ENCODE peak calls at places on chromosome 18, in nine cellular contexts. One of them, this sample, is unnamed.

GRCh38 chr18:31684279-31685096 is at the start of gene B4GALT6:
- DNase-seq in A549: peak; percentile 47
- DNase-seq in neural crest cell: peak; percentile 61
- DNase-seq in GM23338: peak; percentile 84
- DNase-seq in endothelial cell: peak; percentile 73
- DNase-seq in hepatocyte: peak; percentile 73
- DNase-seq in upper lobe of right lung: peak; percentile 64
- DNase-seq in body of pancreas: peak; percentile 30
- DNase-seq in AG10803: peak; percentile 6
- DNase-seq in this sample: no peak

GRCh38 chr18:26549486-26550435 is 1.4 kb upstream of the KCTD1 start:
- DNase-seq in body of pancreas: peak; percentile 56
- DNase-seq in neural crest cell: peak; percentile 36
- DNase-seq in A549: peak; percentile 72
- DNase-seq in AG10803: peak; percentile 62
- DNase-seq in endothelial cell: peak; percentile 41
- DNase-seq in hepatocyte: peak; percentile 59
- DNase-seq in GM23338: peak; percentile 71
- DNase-seq in upper lobe of right lung: peak; percentile 84
- DNase-seq in this sample: no peak

GRCh38 chr18:33755918-33756590 is 178.0 kb downstream of the ASXL3 start:
- DNase-seq in AG10803: peak; percentile 83
- DNase-seq in neural crest cell: no peak
- DNase-seq in upper lobe of right lung: no peak
- DNase-seq in GM23338: no peak
- DNase-seq in hepatocyte: peak; percentile 73
- DNase-seq in endothelial cell: no peak
- DNase-seq in A549: peak; percentile 29
- DNase-seq in body of pancreas: no peak
- DNase-seq in this sample: no peak

GRCh38 chr18:45567123-45567522 is 48.2 kb upstream of the SLC14A2 start:
- DNase-seq in GM23338: peak; percentile 44
- DNase-seq in upper lobe of right lung: no peak
- DNase-seq in body of pancreas: no peak
- DNase-seq in hepatocyte: peak; percentile 49
- DNase-seq in AG10803: peak; percentile 46
- DNase-seq in endothelial cell: no peak
- DNase-seq in A549: peak; percentile 13
- DNase-seq in neural crest cell: no peak
- DNase-seq in this sample: no peak

GRCh38 chr18:13455960-13456471 is 237.5 kb downstream of the LDLRAD4 start:
- DNase-seq in A549: no peak
- DNase-seq in upper lobe of right lung: no peak
- DNase-seq in body of pancreas: no peak
- DNase-seq in AG10803: no peak
- DNase-seq in GM23338: no peak
- DNase-seq in endothelial cell: no peak
- DNase-seq in hepatocyte: no peak
- DNase-seq in neural crest cell: no peak
- DNase-seq in this sample: no peak

GRCh38 chr18:27185025-27185763 is at the start of gene CHST9:
- DNase-seq in endothelial cell: peak; percentile 50
- DNase-seq in A549: no peak
- DNase-seq in hepatocyte: peak; percentile 28
- DNase-seq in neural crest cell: peak; percentile 29
- DNase-seq in upper lobe of right lung: no peak
- DNase-seq in GM23338: peak; percentile 80
- DNase-seq in AG10803: no peak
- DNase-seq in body of pancreas: peak; percentile 51
- DNase-seq in this sample: no peak

GRCh38 chr18:73283788-73284187 is 416.0 kb upstream of the NETO1 start:
- DNase-seq in upper lobe of right lung: no peak
- DNase-seq in AG10803: peak; percentile 37
- DNase-seq in neural crest cell: no peak
- DNase-seq in body of pancreas: no peak
- DNase-seq in GM23338: no peak
- DNase-seq in endothelial cell: no peak
- DNase-seq in hepatocyte: no peak
- DNase-seq in A549: no peak
- DNase-seq in this sample: no peak

GRCh38 chr18:62984656-62985315 is 269.4 kb downstream of the PHLPP1 start:
- DNase-seq in A549: no peak
- DNase-seq in hepatocyte: no peak
- DNase-seq in GM23338: no peak
- DNase-seq in body of pancreas: no peak
- DNase-seq in neural crest cell: no peak
- DNase-seq in upper lobe of right lung: no peak
- DNase-seq in AG10803: no peak
- DNase-seq in endothelial cell: no peak
- DNase-seq in this sample: no peak

GRCh38 chr18:56574827-56575226 is 63.6 kb downstream of the TXNL1 start:
- DNase-seq in endothelial cell: no peak
- DNase-seq in upper lobe of right lung: no peak
- DNase-seq in hepatocyte: peak; percentile 13
- DNase-seq in AG10803: no peak
- DNase-seq in neural crest cell: no peak
- DNase-seq in body of pancreas: peak; percentile 43
- DNase-seq in A549: no peak
- DNase-seq in GM23338: no peak
- DNase-seq in this sample: no peak

GRCh38 chr18:50558157-50558556 is 1.7 kb upstream of the MAPK4 start:
- DNase-seq in upper lobe of right lung: no peak
- DNase-seq in hepatocyte: no peak
- DNase-seq in endothelial cell: no peak
- DNase-seq in neural crest cell: no peak
- DNase-seq in A549: no peak
- DNase-seq in GM23338: no peak
- DNase-seq in AG10803: no peak
- DNase-seq in body of pancreas: no peak
- DNase-seq in this sample: no peak

GRCh38 chr18:36464126-36464651 is 166.7 kb downstream of the FHOD3 start:
- DNase-seq in GM23338: no peak
- DNase-seq in upper lobe of right lung: no peak
- DNase-seq in body of pancreas: no peak
- DNase-seq in neural crest cell: no peak
- DNase-seq in hepatocyte: peak; percentile 24
- DNase-seq in AG10803: no peak
- DNase-seq in A549: no peak
- DNase-seq in endothelial cell: no peak
- DNase-seq in this sample: no peak

GRCh38 chr18:59085797-59086196 is 53.9 kb upstream of the SEC11C start:
- DNase-seq in AG10803: peak; percentile 58
- DNase-seq in upper lobe of right lung: no peak
- DNase-seq in A549: no peak
- DNase-seq in GM23338: no peak
- DNase-seq in neural crest cell: no peak
- DNase-seq in endothelial cell: no peak
- DNase-seq in body of pancreas: no peak
- DNase-seq in hepatocyte: peak; percentile 33
- DNase-seq in this sample: no peak

GRCh38 chr18:74456409-74457042 is 582 bp downstream of the DIPK1C start:
- DNase-seq in neural crest cell: no peak
- DNase-seq in hepatocyte: no peak
- DNase-seq in AG10803: no peak
- DNase-seq in endothelial cell: peak; percentile 30
- DNase-seq in upper lobe of right lung: no peak
- DNase-seq in body of pancreas: no peak
- DNase-seq in A549: no peak
- DNase-seq in GM23338: peak; percentile 54
- DNase-seq in this sample: peak; percentile 81

GRCh38 chr18:60096428-60096827 is 196.6 kb downstream of the PMAIP1 start:
- DNase-seq in AG10803: no peak
- DNase-seq in upper lobe of right lung: no peak
- DNase-seq in hepatocyte: no peak
- DNase-seq in neural crest cell: no peak
- DNase-seq in endothelial cell: no peak
- DNase-seq in A549: peak; percentile 7
- DNase-seq in GM23338: no peak
- DNase-seq in body of pancreas: no peak
- DNase-seq in this sample: no peak

GRCh38 chr18:44458777-44459176 is 221.9 kb upstream of the SETBP1 start:
- DNase-seq in hepatocyte: peak; percentile 10
- DNase-seq in GM23338: no peak
- DNase-seq in endothelial cell: no peak
- DNase-seq in body of pancreas: no peak
- DNase-seq in upper lobe of right lung: no peak
- DNase-seq in A549: no peak
- DNase-seq in AG10803: peak; percentile 72
- DNase-seq in neural crest cell: no peak
- DNase-seq in this sample: no peak
- TF ChIP-seq CTCF in hepatocyte: no peak
- TF ChIP-seq CTCF in GM23338: no peak
- TF ChIP-seq CTCF in endothelial cell: no peak
- TF ChIP-seq CTCF in body of pancreas: no peak
- TF ChIP-seq CTCF in upper lobe of right lung: no peak
- TF ChIP-seq CTCF in A549: no peak
- TF ChIP-seq CTCF in AG10803: peak; percentile 41
- TF ChIP-seq CTCF in neural crest cell: no peak
- TF ChIP-seq CTCF in this sample: no peak

DNA sequence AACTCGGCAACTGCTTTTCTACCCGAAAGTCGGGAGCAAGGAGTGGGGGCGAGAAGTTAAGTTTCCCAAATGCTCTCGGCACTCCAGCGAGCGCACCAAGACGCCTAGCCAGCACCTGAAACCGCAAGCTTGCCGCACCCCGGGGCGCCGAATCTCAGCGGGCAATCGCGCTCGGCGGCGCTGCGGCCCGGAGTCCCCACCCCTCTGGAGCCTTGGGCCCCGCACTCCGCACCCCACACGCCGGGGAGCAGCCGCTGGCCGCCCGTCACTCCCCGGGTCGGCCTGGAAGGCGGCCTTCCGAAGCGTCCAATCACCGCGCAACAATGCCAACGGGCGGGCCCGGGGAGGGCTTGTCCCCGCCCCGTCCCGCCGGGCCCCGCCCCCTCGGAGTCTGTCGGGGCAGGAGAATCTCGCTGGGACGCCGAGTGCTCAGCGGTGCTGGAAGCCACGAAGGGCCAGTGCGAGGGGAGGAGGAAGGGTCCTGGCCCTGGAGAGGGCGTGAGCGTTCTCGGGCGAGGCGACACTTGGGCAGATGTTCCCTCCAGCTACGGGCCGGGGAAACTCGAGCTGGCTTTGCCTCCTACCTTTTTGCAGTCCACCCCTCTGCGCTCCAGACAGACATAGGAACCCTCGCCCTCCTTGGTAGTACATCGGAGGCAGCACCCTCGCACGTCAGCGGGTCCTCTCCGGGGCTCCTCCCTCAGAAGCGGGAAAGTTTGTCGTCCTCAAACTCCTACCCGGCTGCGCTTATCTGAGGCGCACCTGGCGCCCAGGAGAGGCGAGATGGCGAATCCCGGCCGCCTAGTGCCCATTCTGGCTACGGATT is 1.1 kb upstream of the ZBTB7C start:
- DNase-seq in neural crest cell: peak; percentile 89
- DNase-seq in AG10803: peak; percentile 72
- DNase-seq in hepatocyte: peak; percentile 94
- DNase-seq in A549: peak; percentile 80
- DNase-seq in endothelial cell: peak; percentile 95
- DNase-seq in GM23338: peak; percentile 94
- DNase-seq in upper lobe of right lung: peak; percentile 97
- DNase-seq in body of pancreas: peak; percentile 89
- DNase-seq in this sample: peak; percentile 94
- TF ChIP-seq CTCF in neural crest cell: peak; percentile 38
- TF ChIP-seq CTCF in AG10803: no peak
- TF ChIP-seq CTCF in hepatocyte: no peak
- TF ChIP-seq CTCF in A549: no peak
- TF ChIP-seq CTCF in endothelial cell: no peak
- TF ChIP-seq CTCF in GM23338: no peak
- TF ChIP-seq CTCF in upper lobe of right lung: no peak
- TF ChIP-seq CTCF in body of pancreas: no peak
- TF ChIP-seq CTCF in this sample: no peak

DNA sequence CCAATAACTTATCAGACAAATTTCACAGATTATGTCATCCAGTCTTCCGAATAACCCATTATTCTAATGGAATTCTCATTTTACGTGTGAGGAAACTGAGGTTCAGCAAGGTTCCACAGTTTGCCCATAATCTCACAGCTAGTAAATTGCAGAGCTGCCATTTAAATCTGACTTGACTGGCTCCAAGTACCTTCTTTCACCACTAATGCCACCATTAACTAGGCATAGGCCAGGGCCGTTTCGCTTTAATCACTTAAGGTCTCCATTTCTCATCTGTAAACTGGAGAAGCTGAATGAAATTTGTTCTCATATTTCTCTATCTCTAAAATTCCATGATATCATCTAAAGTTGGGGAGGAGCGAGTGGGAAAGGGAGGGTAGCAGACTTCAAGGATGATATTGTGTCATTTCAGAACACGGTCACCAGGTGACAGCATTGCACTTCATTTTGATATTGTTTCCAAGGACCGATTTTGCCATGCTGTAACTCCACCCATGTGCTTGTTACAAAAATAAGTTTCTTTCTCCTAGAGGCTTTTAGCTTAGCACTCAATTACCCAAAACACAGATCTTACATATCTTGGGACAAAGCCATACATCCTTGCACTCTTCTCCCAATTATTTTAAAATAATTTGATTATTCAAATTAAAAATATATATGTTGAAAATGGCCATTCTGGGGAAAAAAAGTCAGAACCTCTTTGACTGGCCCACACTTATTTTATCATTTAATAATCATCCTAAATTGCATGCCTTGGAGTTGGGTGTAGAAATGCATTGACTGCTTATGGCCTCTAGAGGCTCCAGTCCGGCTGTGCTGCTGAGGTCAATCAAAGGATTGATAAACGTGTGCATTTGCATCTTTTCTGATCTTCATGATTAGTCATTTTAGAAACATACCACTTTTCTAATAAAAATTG is 123.8 kb downstream of the AKAIN1 start:
- DNase-seq in upper lobe of right lung: no peak
- DNase-seq in GM23338: peak; percentile 81
- DNase-seq in neural crest cell: peak; percentile 36
- DNase-seq in hepatocyte: peak; percentile 65
- DNase-seq in body of pancreas: no peak
- DNase-seq in AG10803: peak; percentile 18
- DNase-seq in A549: peak; percentile 43
- DNase-seq in endothelial cell: peak; percentile 51
- DNase-seq in this sample: no peak
- TF ChIP-seq CTCF in upper lobe of right lung: peak; percentile 34
- TF ChIP-seq CTCF in GM23338: peak; percentile 92
- TF ChIP-seq CTCF in neural crest cell: peak; percentile 86
- TF ChIP-seq CTCF in hepatocyte: peak; percentile 61
- TF ChIP-seq CTCF in body of pancreas: no peak
- TF ChIP-seq CTCF in AG10803: peak; percentile 53
- TF ChIP-seq CTCF in A549: peak; percentile 34
- TF ChIP-seq CTCF in endothelial cell: peak; percentile 69
- TF ChIP-seq CTCF in this sample: peak; percentile 39

DNA sequence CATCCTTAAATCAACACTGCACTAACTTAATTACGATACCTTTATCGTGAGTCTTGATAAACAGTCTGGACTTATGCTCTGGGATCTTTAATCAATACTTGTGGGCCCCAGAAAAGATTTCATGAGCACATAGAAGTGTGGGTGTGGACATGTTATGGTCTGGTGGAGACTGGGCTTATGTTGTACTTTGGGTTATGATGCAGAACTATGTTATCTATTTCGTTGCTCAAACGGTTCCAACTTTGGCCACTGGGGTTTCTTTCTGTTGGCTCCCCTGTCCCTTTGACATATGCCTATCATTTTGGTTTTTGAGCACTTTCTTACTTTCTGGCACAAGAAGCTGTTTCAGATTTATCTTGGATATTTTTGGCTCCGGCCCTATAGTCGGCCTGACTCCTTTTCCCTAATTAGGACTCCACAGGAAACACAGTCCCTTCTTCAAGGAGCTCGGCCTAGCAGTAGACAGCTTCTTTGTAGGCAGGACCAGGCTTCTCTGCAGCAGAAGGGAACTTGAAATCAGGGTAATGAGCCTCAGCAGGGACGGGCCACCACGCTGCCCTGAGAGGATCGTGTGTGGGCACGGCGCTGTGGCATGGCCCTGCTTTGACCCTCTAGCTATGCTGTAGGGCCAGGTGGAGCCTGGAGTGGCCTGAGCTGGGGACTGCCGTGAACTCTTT is 54.6 kb upstream of the TXNDC2 start:
- DNase-seq in upper lobe of right lung: no peak
- DNase-seq in GM23338: no peak
- DNase-seq in hepatocyte: no peak
- DNase-seq in neural crest cell: no peak
- DNase-seq in endothelial cell: no peak
- DNase-seq in body of pancreas: no peak
- DNase-seq in A549: no peak
- DNase-seq in AG10803: no peak
- DNase-seq in this sample: no peak
- TF ChIP-seq CTCF in upper lobe of right lung: no peak
- TF ChIP-seq CTCF in GM23338: no peak
- TF ChIP-seq CTCF in hepatocyte: no peak
- TF ChIP-seq CTCF in neural crest cell: peak; percentile 40
- TF ChIP-seq CTCF in endothelial cell: no peak
- TF ChIP-seq CTCF in body of pancreas: no peak
- TF ChIP-seq CTCF in A549: no peak
- TF ChIP-seq CTCF in AG10803: no peak
- TF ChIP-seq CTCF in this sample: no peak

This sample was measured in osteocyte.